ENCODE peak calls at places on chromosomes 16 and 17, in eight cellular contexts. One of them, this sample, is unnamed. For H3K27me3, the result is how much of the 10 kb centered on the place peaks cover.

GRCh38 chr16:84756830-84757229 is 57.0 kb downstream of the USP10 start:
- DNase-seq in neuronal stem cell: no peak
- DNase-seq in lower lobe of right lung: no peak
- DNase-seq in GM06990: no peak
- DNase-seq in brain microvascular endothelial cell: no peak
- DNase-seq in HCT116: no peak
- DNase-seq in heart left ventricle: no peak
- DNase-seq in neural progenitor cell: no peak
- DNase-seq in this sample: no peak

GRCh38 chr16:84081446-84081989 is 35.2 kb downstream of the MBTPS1 start:
- DNase-seq in neuronal stem cell: no peak
- DNase-seq in lower lobe of right lung: no peak
- DNase-seq in GM06990: no peak
- DNase-seq in brain microvascular endothelial cell: no peak
- DNase-seq in HCT116: no peak
- DNase-seq in heart left ventricle: no peak
- DNase-seq in neural progenitor cell: no peak
- DNase-seq in this sample: no peak

GRCh38 chr17:70040336-70040735 is 34.7 kb upstream of the KCNJ16 start:
- DNase-seq in neuronal stem cell: no peak
- DNase-seq in lower lobe of right lung: no peak
- DNase-seq in GM06990: no peak
- DNase-seq in brain microvascular endothelial cell: peak
- DNase-seq in HCT116: no peak
- DNase-seq in heart left ventricle: no peak
- DNase-seq in neural progenitor cell: no peak
- DNase-seq in this sample: no peak

GRCh38 chr17:34584805-34585416 is 5.5 kb downstream of the TMEM132E start:
- DNase-seq in neuronal stem cell: no peak
- DNase-seq in lower lobe of right lung: no peak
- DNase-seq in GM06990: no peak
- DNase-seq in brain microvascular endothelial cell: no peak
- DNase-seq in HCT116: no peak
- DNase-seq in heart left ventricle: no peak
- DNase-seq in neural progenitor cell: peak
- DNase-seq in this sample: no peak

GRCh38 chr16:87602821-87603683 is 744 bp downstream of the JPH3 start:
- DNase-seq in neuronal stem cell: peak
- DNase-seq in lower lobe of right lung: no peak
- DNase-seq in GM06990: no peak
- DNase-seq in brain microvascular endothelial cell: no peak
- DNase-seq in HCT116: no peak
- DNase-seq in heart left ventricle: no peak
- DNase-seq in neural progenitor cell: peak
- DNase-seq in this sample: no peak

GRCh38 chr16:18983565-18984424 is at the start of gene TMC7:
- DNase-seq in neuronal stem cell: peak
- DNase-seq in lower lobe of right lung: peak
- DNase-seq in GM06990: peak
- DNase-seq in brain microvascular endothelial cell: peak
- DNase-seq in HCT116: peak
- DNase-seq in heart left ventricle: peak
- DNase-seq in neural progenitor cell: peak
- DNase-seq in this sample: peak

GRCh38 chr17:73533127-73533526 is 111.1 kb downstream of the SDK2 start:
- DNase-seq in neuronal stem cell: no peak
- DNase-seq in lower lobe of right lung: no peak
- DNase-seq in GM06990: no peak
- DNase-seq in brain microvascular endothelial cell: no peak
- DNase-seq in HCT116: no peak
- DNase-seq in heart left ventricle: peak
- DNase-seq in neural progenitor cell: no peak
- DNase-seq in this sample: peak

GRCh38 chr16:86303787-86304685 is 206.3 kb upstream of the FOXF1 start:
- DNase-seq in neuronal stem cell: no peak
- DNase-seq in lower lobe of right lung: no peak
- DNase-seq in GM06990: no peak
- DNase-seq in brain microvascular endothelial cell: no peak
- DNase-seq in HCT116: no peak
- DNase-seq in heart left ventricle: no peak
- DNase-seq in neural progenitor cell: no peak
- DNase-seq in this sample: peak

GRCh38 chr16:51592535-51592934 is 441.5 kb upstream of the SALL1 start:
- DNase-seq in neuronal stem cell: no peak
- DNase-seq in lower lobe of right lung: no peak
- DNase-seq in GM06990: no peak
- DNase-seq in brain microvascular endothelial cell: no peak
- DNase-seq in HCT116: no peak
- DNase-seq in heart left ventricle: no peak
- DNase-seq in neural progenitor cell: peak
- DNase-seq in this sample: no peak

GRCh38 chr17:73397856-73398540 is 86.2 kb upstream of the CDC42EP4 start:
- DNase-seq in neuronal stem cell: no peak
- DNase-seq in lower lobe of right lung: peak
- DNase-seq in GM06990: no peak
- DNase-seq in brain microvascular endothelial cell: no peak
- DNase-seq in HCT116: no peak
- DNase-seq in heart left ventricle: no peak
- DNase-seq in neural progenitor cell: no peak
- DNase-seq in this sample: no peak

GRCh38 chr17:77312786-77313599 is 172.2 kb downstream of the SEC14L1 start:
- DNase-seq in neuronal stem cell: no peak
- DNase-seq in lower lobe of right lung: peak
- DNase-seq in GM06990: no peak
- DNase-seq in brain microvascular endothelial cell: peak
- DNase-seq in HCT116: no peak
- DNase-seq in heart left ventricle: peak
- DNase-seq in neural progenitor cell: peak
- DNase-seq in this sample: peak

GRCh38 chr17:42010898-42011516 is 6.2 kb downstream of the DNAJC7 start:
- DNase-seq in neuronal stem cell: no peak
- DNase-seq in lower lobe of right lung: no peak
- DNase-seq in GM06990: no peak
- DNase-seq in brain microvascular endothelial cell: peak
- DNase-seq in HCT116: no peak
- DNase-seq in heart left ventricle: no peak
- DNase-seq in neural progenitor cell: peak
- DNase-seq in this sample: no peak

GRCh38 chr16:89104930-89105571 is 11.4 kb downstream of the ACSF3 start:
- DNase-seq in neuronal stem cell: no peak
- DNase-seq in lower lobe of right lung: peak
- DNase-seq in GM06990: peak
- DNase-seq in brain microvascular endothelial cell: no peak
- DNase-seq in HCT116: no peak
- DNase-seq in heart left ventricle: no peak
- DNase-seq in neural progenitor cell: no peak
- DNase-seq in this sample: no peak

GRCh38 chr16:82050506-82050905 is 15.5 kb downstream of the HSD17B2 start:
- DNase-seq in neuronal stem cell: no peak
- DNase-seq in lower lobe of right lung: no peak
- DNase-seq in GM06990: no peak
- DNase-seq in brain microvascular endothelial cell: no peak
- DNase-seq in HCT116: no peak
- DNase-seq in heart left ventricle: no peak
- DNase-seq in neural progenitor cell: no peak
- DNase-seq in this sample: no peak
- H3K27me3 ChIP-seq in neuronal stem cell: under half
- H3K27me3 ChIP-seq in lower lobe of right lung: under half
- H3K27me3 ChIP-seq in GM06990: under half
- H3K27me3 ChIP-seq in brain microvascular endothelial cell: under half
- H3K27me3 ChIP-seq in HCT116: half or more
- H3K27me3 ChIP-seq in heart left ventricle: under half
- H3K27me3 ChIP-seq in neural progenitor cell: under half
- H3K27me3 ChIP-seq in this sample: under half

GRCh38 chr16:921321-921905 is 49.4 kb downstream of the LMF1 start:
- DNase-seq in neuronal stem cell: no peak
- DNase-seq in lower lobe of right lung: no peak
- DNase-seq in GM06990: no peak
- DNase-seq in brain microvascular endothelial cell: no peak
- DNase-seq in HCT116: no peak
- DNase-seq in heart left ventricle: no peak
- DNase-seq in neural progenitor cell: peak
- DNase-seq in this sample: peak

GRCh38 chr16:924063-924462 is 46.7 kb downstream of the LMF1 start:
- DNase-seq in neuronal stem cell: no peak
- DNase-seq in lower lobe of right lung: no peak
- DNase-seq in GM06990: no peak
- DNase-seq in brain microvascular endothelial cell: no peak
- DNase-seq in HCT116: no peak
- DNase-seq in heart left ventricle: no peak
- DNase-seq in neural progenitor cell: no peak
- DNase-seq in this sample: no peak

GRCh38 chr16:923184-923583 is 47.6 kb downstream of the LMF1 start:
- DNase-seq in neuronal stem cell: no peak
- DNase-seq in lower lobe of right lung: no peak
- DNase-seq in GM06990: no peak
- DNase-seq in brain microvascular endothelial cell: no peak
- DNase-seq in HCT116: no peak
- DNase-seq in heart left ventricle: no peak
- DNase-seq in neural progenitor cell: no peak
- DNase-seq in this sample: no peak

GRCh38 chr16:920722-921121 is 50.1 kb downstream of the LMF1 start:
- DNase-seq in neuronal stem cell: no peak
- DNase-seq in lower lobe of right lung: no peak
- DNase-seq in GM06990: no peak
- DNase-seq in brain microvascular endothelial cell: peak
- DNase-seq in HCT116: no peak
- DNase-seq in heart left ventricle: no peak
- DNase-seq in neural progenitor cell: peak
- DNase-seq in this sample: peak

GRCh38 chr16:922051-922450 is 48.7 kb downstream of the LMF1 start:
- DNase-seq in neuronal stem cell: no peak
- DNase-seq in lower lobe of right lung: no peak
- DNase-seq in GM06990: no peak
- DNase-seq in brain microvascular endothelial cell: no peak
- DNase-seq in HCT116: no peak
- DNase-seq in heart left ventricle: no peak
- DNase-seq in neural progenitor cell: no peak
- DNase-seq in this sample: peak
- H3K27me3 ChIP-seq in neuronal stem cell: under half
- H3K27me3 ChIP-seq in lower lobe of right lung: under half
- H3K27me3 ChIP-seq in GM06990: under half
- H3K27me3 ChIP-seq in brain microvascular endothelial cell: under half
- H3K27me3 ChIP-seq in HCT116: under half
- H3K27me3 ChIP-seq in heart left ventricle: under half
- H3K27me3 ChIP-seq in neural progenitor cell: under half
- H3K27me3 ChIP-seq in this sample: under half

GRCh38 chr16:72198641-72199250 is 26.8 kb upstream of the PMFBP1 start:
- DNase-seq in neuronal stem cell: no peak
- DNase-seq in lower lobe of right lung: no peak
- DNase-seq in GM06990: no peak
- DNase-seq in brain microvascular endothelial cell: no peak
- DNase-seq in HCT116: no peak
- DNase-seq in heart left ventricle: no peak
- DNase-seq in neural progenitor cell: no peak
- DNase-seq in this sample: no peak

GRCh38 chr16:72201387-72201786 is 29.4 kb upstream of the PMFBP1 start:
- DNase-seq in neuronal stem cell: no peak
- DNase-seq in lower lobe of right lung: no peak
- DNase-seq in GM06990: no peak
- DNase-seq in brain microvascular endothelial cell: no peak
- DNase-seq in HCT116: no peak
- DNase-seq in heart left ventricle: no peak
- DNase-seq in neural progenitor cell: no peak
- DNase-seq in this sample: no peak

GRCh38 chr16:72202014-72202413 is 30.1 kb upstream of the PMFBP1 start:
- DNase-seq in neuronal stem cell: no peak
- DNase-seq in lower lobe of right lung: no peak
- DNase-seq in GM06990: no peak
- DNase-seq in brain microvascular endothelial cell: no peak
- DNase-seq in HCT116: no peak
- DNase-seq in heart left ventricle: no peak
- DNase-seq in neural progenitor cell: no peak
- DNase-seq in this sample: no peak

GRCh38 chr16:72199938-72200337 is 28.0 kb upstream of the PMFBP1 start:
- DNase-seq in neuronal stem cell: no peak
- DNase-seq in lower lobe of right lung: no peak
- DNase-seq in GM06990: no peak
- DNase-seq in brain microvascular endothelial cell: no peak
- DNase-seq in HCT116: no peak
- DNase-seq in heart left ventricle: no peak
- DNase-seq in neural progenitor cell: no peak
- DNase-seq in this sample: no peak

GRCh38 chr16:72203401-72203800 is 31.4 kb upstream of the PMFBP1 start:
- DNase-seq in neuronal stem cell: no peak
- DNase-seq in lower lobe of right lung: no peak
- DNase-seq in GM06990: peak
- DNase-seq in brain microvascular endothelial cell: peak
- DNase-seq in HCT116: no peak
- DNase-seq in heart left ventricle: peak
- DNase-seq in neural progenitor cell: no peak
- DNase-seq in this sample: peak
- H3K27me3 ChIP-seq in neuronal stem cell: under half
- H3K27me3 ChIP-seq in lower lobe of right lung: under half
- H3K27me3 ChIP-seq in GM06990: under half
- H3K27me3 ChIP-seq in brain microvascular endothelial cell: under half
- H3K27me3 ChIP-seq in HCT116: under half
- H3K27me3 ChIP-seq in heart left ventricle: under half
- H3K27me3 ChIP-seq in neural progenitor cell: under half
- H3K27me3 ChIP-seq in this sample: under half

GRCh38 chr17:21564262-21564661 is 128.1 kb upstream of the KCNJ18 start:
- DNase-seq in neuronal stem cell: no peak
- DNase-seq in lower lobe of right lung: no peak
- DNase-seq in GM06990: no peak
- DNase-seq in brain microvascular endothelial cell: no peak
- DNase-seq in HCT116: no peak
- DNase-seq in heart left ventricle: no peak
- DNase-seq in neural progenitor cell: no peak
- DNase-seq in this sample: no peak
- H3K27me3 ChIP-seq in neuronal stem cell: under half
- H3K27me3 ChIP-seq in lower lobe of right lung: under half
- H3K27me3 ChIP-seq in GM06990: under half
- H3K27me3 ChIP-seq in brain microvascular endothelial cell: under half
- H3K27me3 ChIP-seq in HCT116: under half
- H3K27me3 ChIP-seq in heart left ventricle: under half
- H3K27me3 ChIP-seq in neural progenitor cell: under half
- H3K27me3 ChIP-seq in this sample: under half

GRCh38 chr17:79842656-79843474 is 3.6 kb upstream of the CBX4 start:
- DNase-seq in neuronal stem cell: no peak
- DNase-seq in lower lobe of right lung: no peak
- DNase-seq in GM06990: no peak
- DNase-seq in brain microvascular endothelial cell: no peak
- DNase-seq in HCT116: no peak
- DNase-seq in heart left ventricle: peak
- DNase-seq in neural progenitor cell: peak
- DNase-seq in this sample: no peak
- H3K27me3 ChIP-seq in neuronal stem cell: under half
- H3K27me3 ChIP-seq in lower lobe of right lung: under half
- H3K27me3 ChIP-seq in GM06990: under half
- H3K27me3 ChIP-seq in brain microvascular endothelial cell: under half
- H3K27me3 ChIP-seq in HCT116: under half
- H3K27me3 ChIP-seq in heart left ventricle: under half
- H3K27me3 ChIP-seq in neural progenitor cell: half or more
- H3K27me3 ChIP-seq in this sample: under half

GRCh38 chr16:68564367-68564985 is 25.4 kb downstream of the ZFP90 start:
- DNase-seq in neuronal stem cell: no peak
- DNase-seq in lower lobe of right lung: no peak
- DNase-seq in GM06990: no peak
- DNase-seq in brain microvascular endothelial cell: no peak
- DNase-seq in HCT116: no peak
- DNase-seq in heart left ventricle: no peak
- DNase-seq in neural progenitor cell: peak
- DNase-seq in this sample: no peak
- H3K27me3 ChIP-seq in neuronal stem cell: under half
- H3K27me3 ChIP-seq in lower lobe of right lung: under half
- H3K27me3 ChIP-seq in GM06990: under half
- H3K27me3 ChIP-seq in brain microvascular endothelial cell: under half
- H3K27me3 ChIP-seq in HCT116: under half
- H3K27me3 ChIP-seq in heart left ventricle: under half
- H3K27me3 ChIP-seq in neural progenitor cell: under half
- H3K27me3 ChIP-seq in this sample: under half